ENCODE peak calls at places on chromosomes 3 and 15, in eight cellular contexts. C is COLO829; D is NCI-H2227 treated with DMSO at 0.1 percent for 48 hours; U is activated naive CD8-positive, alpha-beta T cell treated with anti-CD3 and anti-CD28 coated beads for 36 hours; Y is GDM1; P is GM10248; B is RWPE2; J is fibroblast of mammary gland. O is an unnamed sample.

GRCh38 chr3:129228891-129229585 is 20.4 kb upstream of the COPG1 start:
- DNase-seq in C (peak), D (no peak), U (no peak), Y (peak), P (no peak), B (no peak), J (peak), O (peak)

GRCh38 chr15:90086868-90087268 is 15.4 kb downstream of the IDH2 start:
- DNase-seq in C (peak), D (peak), U (peak), Y (peak), P (peak), B (no peak), J (peak), O (peak)

GRCh38 chr15:91116379-91117067 is 16.5 kb downstream of the SV2B start:
- DNase-seq in C (peak), D (no peak), U (no peak), Y (no peak), P (peak), B (no peak), J (no peak), O (no peak)

GRCh38 chr15:66496951-66497501 is 536 bp downstream of the SNAPC5 start:
- DNase-seq in C (no peak), D (peak), U (no peak), Y (no peak), P (peak), B (peak), J (no peak), O (no peak)

GRCh38 chr15:94968133-94968532 is 736.8 kb downstream of the MCTP2 start:
- DNase-seq in C (no peak), D (no peak), U (no peak), Y (no peak), P (no peak), B (no peak), J (no peak), O (no peak)

GRCh38 chr3:24119321-24119751 is 174.2 kb downstream of the NR1D2 start:
- DNase-seq in C (peak), D (no peak), U (no peak), Y (no peak), P (no peak), B (no peak), J (peak), O (no peak)

GRCh38 chr15:35173444-35174118 is 88.5 kb upstream of the NANOGP8 start:
- DNase-seq in C (peak), D (no peak), U (no peak), Y (no peak), P (no peak), B (no peak), J (peak), O (no peak)

GRCh38 chr3:84963137-84963536 is 4.3 kb downstream of the CADM2 start:
- DNase-seq in C (no peak), D (no peak), U (no peak), Y (no peak), P (no peak), B (no peak), J (no peak), O (no peak)

GRCh38 chr3:73848173-73848751 is 223.5 kb upstream of the PDZRN3 start:
- DNase-seq in C (peak), D (peak), U (no peak), Y (no peak), P (no peak), B (no peak), J (peak), O (peak)

O was measured in SK-N-DZ.